ENCODE peak calls at places on chromosomes 16 and 17, in nine cellular contexts. X is endothelial cell of umbilical vein, U is IMR-90, A is H1, E is neural progenitor cell, N is GM23248, K is GM12878, S is adipocyte, J is fibroblast of lung. D is an unnamed sample.

GRCh38 chr17:58576679-58577367 is 62.4 kb upstream of the MTMR4 start:
- DNase-seq in E (no peak), S (no peak), J (peak; percentile 21), N (no peak), A (no peak), K (no peak), U (no peak), X (no peak), D (no peak)

GRCh38 chr16:30918614-30919013 is 4.8 kb upstream of the FBXL19 start:
- DNase-seq in X (no peak), K (no peak), E (no peak), J (no peak), U (no peak), A (no peak), S (no peak), N (no peak), D (no peak)

GRCh38 chr17:78377858-78378224 is 608 bp upstream of the PGS1 start:
- DNase-seq in K (no peak), J (no peak), U (no peak), E (peak; percentile 23), A (no peak), S (no peak), N (no peak), X (no peak), D (no peak)

GRCh38 chr16:79601092-79601977 is 798 bp upstream of the MAF start:
- DNase-seq in J (peak; percentile 34), X (peak; percentile 6), K (no peak), A (no peak), S (peak; percentile 20), E (peak; percentile 62), U (no peak), N (peak; percentile 36), D (no peak)

GRCh38 chr16:51383909-51384308 is 232.8 kb upstream of the SALL1 start:
- DNase-seq in E (no peak), N (no peak), U (no peak), K (no peak), J (no peak), S (no peak), A (no peak), X (no peak), D (no peak)

GRCh38 chr17:63249256-63250006 is 196.7 kb downstream of the CYB561 start:
- DNase-seq in U (peak; percentile 42), N (no peak), X (peak; percentile 89), A (no peak), K (no peak), J (peak; percentile 56), E (no peak), S (no peak), D (no peak)

GRCh38 chr16:29863669-29863984 is 601 bp upstream of the CDIPT start:
- DNase-seq in X (no peak), A (no peak), K (no peak), S (no peak), J (no peak), E (no peak), N (no peak), U (no peak), D (no peak)

GRCh38 chr17:46984892-46985291 is 5.8 kb upstream of the RPRML start:
- DNase-seq in E (no peak), N (no peak), J (no peak), K (no peak), X (peak; percentile 80), U (no peak), S (no peak), A (no peak), D (no peak)

GRCh38 chr16:75198135-75198600 is 8.8 kb downstream of the CTRB2 start:
- DNase-seq in K (no peak), U (peak; percentile 53), J (no peak), E (no peak), X (no peak), A (no peak), S (peak; percentile 77), N (peak; percentile 67), D (no peak)

GRCh38 chr17:9611557-9611956 is 33.8 kb upstream of the USP43 start:
- DNase-seq in A (no peak), N (no peak), X (no peak), U (no peak), J (no peak), S (no peak), E (no peak), K (no peak), D (no peak)

GRCh38 chr17:9612016-9612415 is 33.3 kb upstream of the USP43 start:
- DNase-seq in A (no peak), K (no peak), E (no peak), U (no peak), S (no peak), N (no peak), J (no peak), X (no peak), D (no peak)

DNA sequence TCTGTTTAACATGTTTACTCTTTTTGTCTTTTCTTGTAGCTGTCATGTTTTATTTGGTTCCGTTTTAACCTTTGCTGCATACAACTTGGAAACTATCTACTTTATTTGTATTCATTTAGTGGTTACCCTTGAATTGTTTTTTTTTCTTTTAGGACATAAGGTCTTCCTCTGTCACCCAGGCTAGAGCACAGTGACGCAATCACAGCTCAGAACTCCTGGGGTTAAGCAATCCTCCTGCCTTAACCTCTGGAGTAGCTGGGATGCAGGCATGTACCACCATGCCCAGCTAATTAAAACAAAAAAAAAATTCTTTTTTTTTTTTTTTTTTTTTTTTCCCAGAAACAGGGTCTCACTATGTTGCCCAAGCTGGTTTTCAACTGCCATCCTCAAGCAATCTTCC is 29.8 kb upstream of the USP43 start:
- DNase-seq in E (no peak), U (no peak), K (no peak), X (no peak), A (no peak), S (no peak), J (no peak), N (no peak), D (no peak)
- H3K9ac ChIP-seq in E (no peak overlapping the region), U (no peak overlapping the region), K (no peak overlapping the region), X (no peak overlapping the region), A (no peak overlapping the region), S (no peak overlapping the region), J (no peak overlapping the region), N (no peak overlapping the region), D (no peak overlapping the region)

GRCh38 chr17:44745301-44745700 is 13.5 kb upstream of the ADAM11 start:
- DNase-seq in N (no peak), A (no peak), J (no peak), U (no peak), K (no peak), S (no peak), X (no peak), E (no peak), D (no peak)
- H3K36me3 ChIP-seq in N (no peaks in the 10 kb centered on the region), A (peaks cover 24% of the 10 kb centered on the region), J (peaks cover 2% of the 10 kb centered on the region), U (peaks cover 6% of the 10 kb centered on the region), K (peaks cover 12% of the 10 kb centered on the region), S (peaks cover 2% of the 10 kb centered on the region), X (peaks cover 2% of the 10 kb centered on the region), E (no peaks in the 10 kb centered on the region), D (peaks cover 23% of the 10 kb centered on the region)

GRCh38 chr16:57530531-57531252 is 5.7 kb downstream of the CCDC102A start:
- DNase-seq in E (no peak), J (no peak), S (no peak), U (no peak), N (no peak), K (no peak), X (no peak), A (no peak), D (no peak)

GRCh38 chr16:57531253-57531575 is 5.2 kb downstream of the CCDC102A start:
- DNase-seq in A (no peak), X (no peak), E (no peak), N (no peak), J (no peak), U (no peak), K (no peak), S (no peak), D (no peak)

GRCh38 chr16:57528499-57529323 is 7.7 kb downstream of the CCDC102A start:
- DNase-seq in J (no peak), K (no peak), U (no peak), A (peak; percentile 94), S (no peak), E (peak; percentile 89), N (no peak), X (no peak), D (no peak)

GRCh38 chr16:57530104-57530522 is 6.3 kb downstream of the CCDC102A start:
- DNase-seq in A (no peak), E (no peak), J (peak; percentile 76), N (peak; percentile 62), K (no peak), U (peak; percentile 76), X (peak; percentile 79), S (peak; percentile 46), D (peak; percentile 59)

GRCh38 chr16:57529324-57530103 is 6.9 kb downstream of the CCDC102A start:
- DNase-seq in N (no peak), J (no peak), S (no peak), E (no peak), U (no peak), K (no peak), A (no peak), X (no peak), D (no peak)
- H3K9ac ChIP-seq in N (no peak overlapping the region), J (no peak overlapping the region), S (no peak overlapping the region), E (no peak overlapping the region), U (no peak overlapping the region), K (no peak overlapping the region), A (peak overlapping the region; percentile 61), X (no peak overlapping the region), D (no peak overlapping the region)

DNA sequence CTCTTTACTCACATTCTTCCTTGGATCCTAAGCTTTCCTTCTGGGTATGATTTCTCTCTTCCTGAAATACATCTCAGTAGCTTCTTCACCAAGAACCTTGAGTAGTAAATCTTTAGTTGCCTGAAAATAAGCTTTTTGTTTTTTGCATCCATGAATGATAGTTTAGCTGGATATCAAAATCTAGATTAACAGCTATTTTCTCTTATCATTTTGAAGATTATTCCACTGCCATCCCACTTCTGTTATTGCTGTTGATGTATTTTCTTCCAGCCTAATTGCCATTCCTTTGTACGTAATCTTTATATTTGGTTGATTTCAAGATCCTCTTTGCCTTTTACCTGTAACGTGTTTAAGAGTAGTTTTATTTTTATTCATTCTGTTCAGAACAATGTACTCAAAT is 7.6 kb upstream of the FBXO39 start:
- DNase-seq in X (no peak), J (no peak), A (no peak), K (no peak), U (no peak), S (no peak), E (no peak), N (no peak), D (no peak)
- H3K36me3 ChIP-seq in X (no peaks in the 10 kb centered on the region), J (peaks cover 10% of the 10 kb centered on the region), A (no peaks in the 10 kb centered on the region), K (peaks cover 6% of the 10 kb centered on the region), U (no peaks in the 10 kb centered on the region), S (peaks cover 87% of the 10 kb centered on the region), E (no peaks in the 10 kb centered on the region), N (peaks cover 77% of the 10 kb centered on the region), D (no peaks in the 10 kb centered on the region)

DNA sequence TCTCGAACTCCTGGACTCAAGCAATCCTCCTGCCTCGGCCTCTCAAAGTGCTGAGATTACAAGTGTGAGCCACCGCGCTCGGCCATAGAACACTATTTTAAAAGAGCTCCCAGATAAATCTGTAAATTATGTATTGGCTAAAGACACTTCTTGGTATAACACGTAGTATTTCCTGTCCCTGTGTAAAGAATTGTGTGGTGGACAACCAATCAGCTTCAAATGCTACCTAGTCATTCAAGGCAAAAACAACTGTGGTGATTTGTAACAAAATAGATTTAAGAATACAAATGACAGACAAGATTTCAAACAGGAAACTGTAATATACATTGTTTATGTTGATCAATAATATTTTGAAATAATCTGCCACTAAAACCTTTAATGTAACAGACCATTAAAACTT is 14.6 kb downstream of the CRLF3 start:
- DNase-seq in E (no peak), X (no peak), J (no peak), S (no peak), A (no peak), U (no peak), K (no peak), N (no peak), D (no peak)
- H3K9ac ChIP-seq in E (no peak overlapping the region), X (no peak overlapping the region), J (no peak overlapping the region), S (no peak overlapping the region), A (no peak overlapping the region), U (no peak overlapping the region), K (no peak overlapping the region), N (no peak overlapping the region), D (no peak overlapping the region)